ENCODE peak calls at places on chromosomes 2 and 18, in five cellular contexts. F, H, R, A and D are unnamed samples.
A peak's percentile ranks its signal among the peaks of the same experiment; 100 is the strongest.

GRCh38 chr2:120669121-120669952 is 66.3 kb upstream of the GLI2 start:
- DNase-seq in F (no peak), H (peak; percentile 25), R (peak; percentile 78), A (peak; percentile 54), D (no peak)

GRCh38 chr2:27020337-27020948 is 12.3 kb upstream of the TMEM214 start:
- DNase-seq in F (peak; percentile 72), H (no peak), R (no peak), A (no peak), D (peak; percentile 87)

GRCh38 chr2:100274566-100275199 is 47.6 kb downstream of the LONRF2 start:
- DNase-seq in F (no peak), H (no peak), R (no peak), A (no peak), D (no peak)

GRCh38 chr18:48775372-48776160 is 175.2 kb downstream of the SMAD7 start:
- DNase-seq in F (no peak), H (no peak), R (no peak), A (no peak), D (peak; percentile 53)

GRCh38 chr18:9017170-9017899 is 85.2 kb upstream of the NDUFV2 start:
- DNase-seq in F (peak; percentile 73), H (peak; percentile 92), R (peak; percentile 79), A (peak; percentile 92), D (peak; percentile 92)

GRCh38 chr2:23498941-23499340 is 114.0 kb downstream of the KLHL29 start:
- DNase-seq in F (no peak), H (no peak), R (no peak), A (no peak), D (peak; percentile 33)

GRCh38 chr18:61448316-61448715 is 115.1 kb downstream of the CDH20 start:
- DNase-seq in F (no peak), H (no peak), R (no peak), A (no peak), D (no peak)

GRCh38 chr2:122543815-122544214 is 788.4 kb downstream of the TSN start:
- DNase-seq in F (no peak), H (no peak), R (no peak), A (peak; percentile 2), D (no peak)

DNA sequence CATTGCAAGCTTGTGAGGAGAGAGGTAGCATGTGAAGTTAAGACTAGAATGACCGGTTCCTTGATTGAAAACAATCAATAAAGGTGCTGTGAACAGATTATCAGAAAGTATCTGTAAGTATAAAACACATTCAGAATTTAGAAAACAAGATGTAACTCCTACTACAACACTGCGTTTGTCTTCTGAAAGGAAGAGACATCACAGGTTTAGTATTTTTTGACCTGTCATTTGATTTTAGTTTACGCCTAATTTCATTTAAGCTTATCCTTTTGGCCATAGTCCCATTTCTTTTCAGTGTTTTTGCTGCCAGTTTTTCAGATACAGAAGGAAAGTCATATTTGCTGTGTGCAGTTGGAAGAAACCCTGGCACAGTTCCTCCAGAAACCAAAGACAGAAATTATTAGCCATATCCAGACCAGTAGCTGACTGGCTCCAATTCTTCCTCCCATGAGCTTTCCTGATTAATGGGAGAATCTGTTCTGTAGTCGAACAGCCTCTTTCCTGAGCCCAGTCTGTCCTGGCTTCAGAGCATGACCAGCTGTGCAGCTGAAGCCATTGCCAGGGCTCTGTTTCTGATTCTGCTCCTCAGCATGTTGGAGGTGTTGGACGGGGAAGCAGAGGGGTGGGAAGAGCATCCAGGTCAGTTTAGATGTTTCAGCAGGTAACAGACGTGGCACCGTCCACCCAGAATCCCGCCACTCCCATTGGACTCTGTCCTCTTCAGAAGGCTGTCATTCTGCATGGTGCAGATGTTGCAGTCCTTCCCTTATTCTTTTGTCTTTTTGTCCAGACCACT is 61.0 kb downstream of the CRIM1 start:
- DNase-seq in F (no peak), H (no peak), R (no peak), A (peak; percentile 39), D (peak; percentile 50)
- H3K4me3 ChIP-seq in F (no peak overlapping the region), H (no peak overlapping the region), R (no peak overlapping the region), A (no peak overlapping the region), D (no peak overlapping the region)

GRCh38 chr2:28160986-28161425 is 231.7 kb upstream of the FOSL2 start:
- DNase-seq in F (no peak), H (peak; percentile 47), R (peak; percentile 11), A (peak; percentile 96), D (no peak)

GRCh38 chr2:28163627-28164279 is 228.9 kb upstream of the FOSL2 start:
- DNase-seq in F (no peak), H (no peak), R (no peak), A (no peak), D (no peak)

GRCh38 chr2:28162538-28162937 is 230.1 kb upstream of the FOSL2 start:
- DNase-seq in F (no peak), H (no peak), R (no peak), A (no peak), D (no peak)

GRCh38 chr2:28163028-28163427 is 229.6 kb upstream of the FOSL2 start:
- DNase-seq in F (no peak), H (no peak), R (no peak), A (no peak), D (no peak)

GRCh38 chr2:28161466-28161865 is 231.2 kb upstream of the FOSL2 start:
- DNase-seq in F (no peak), H (no peak), R (no peak), A (peak; percentile 41), D (no peak)
- H3K27ac ChIP-seq in F (no peak overlapping the region), H (peak overlapping the region; percentile 47), R (no peak overlapping the region), A (peak overlapping the region; percentile 40), D (no peak overlapping the region)

GRCh38 chr18:58408665-58409064 is 220.2 kb downstream of the ALPK2 start:
- DNase-seq in F (no peak), H (no peak), R (no peak), A (no peak), D (no peak)

GRCh38 chr18:58413667-58414628 is 214.9 kb downstream of the ALPK2 start:
- DNase-seq in F (no peak), H (no peak), R (no peak), A (no peak), D (no peak)

GRCh38 chr18:58409802-58410445 is 219.0 kb downstream of the ALPK2 start:
- DNase-seq in F (no peak), H (no peak), R (no peak), A (no peak), D (no peak)

GRCh38 chr18:58412844-58413666 is 215.8 kb downstream of the ALPK2 start:
- DNase-seq in F (no peak), H (no peak), R (no peak), A (no peak), D (no peak)

DNA sequence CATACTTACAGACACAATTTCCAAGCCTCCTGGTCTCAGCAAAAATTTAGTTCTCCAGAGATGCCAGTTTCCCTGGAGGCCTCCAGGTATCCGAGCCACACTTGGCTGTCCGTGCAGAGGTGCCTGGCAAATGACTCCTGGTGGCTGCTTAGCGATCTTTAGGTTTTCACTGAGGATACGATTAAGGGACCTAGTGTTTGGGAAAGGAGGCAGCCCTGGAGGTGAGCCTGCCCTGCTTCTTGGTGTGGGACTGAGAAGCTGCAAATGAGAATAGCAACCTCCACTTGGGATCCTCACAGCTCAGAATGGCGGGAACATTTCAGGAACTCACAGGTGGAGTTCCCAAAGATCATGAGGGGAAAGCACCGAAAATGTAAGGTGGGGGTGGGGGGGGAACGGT is 217.6 kb downstream of the ALPK2 start:
- DNase-seq in F (no peak), H (no peak), R (no peak), A (no peak), D (no peak)
- H3K27me3 ChIP-seq in F (peaks cover 10% of the 10 kb centered on the region), H (no peaks in the 10 kb centered on the region), R (no peaks in the 10 kb centered on the region), A (no peaks in the 10 kb centered on the region), D (no peaks in the 10 kb centered on the region)

DNA sequence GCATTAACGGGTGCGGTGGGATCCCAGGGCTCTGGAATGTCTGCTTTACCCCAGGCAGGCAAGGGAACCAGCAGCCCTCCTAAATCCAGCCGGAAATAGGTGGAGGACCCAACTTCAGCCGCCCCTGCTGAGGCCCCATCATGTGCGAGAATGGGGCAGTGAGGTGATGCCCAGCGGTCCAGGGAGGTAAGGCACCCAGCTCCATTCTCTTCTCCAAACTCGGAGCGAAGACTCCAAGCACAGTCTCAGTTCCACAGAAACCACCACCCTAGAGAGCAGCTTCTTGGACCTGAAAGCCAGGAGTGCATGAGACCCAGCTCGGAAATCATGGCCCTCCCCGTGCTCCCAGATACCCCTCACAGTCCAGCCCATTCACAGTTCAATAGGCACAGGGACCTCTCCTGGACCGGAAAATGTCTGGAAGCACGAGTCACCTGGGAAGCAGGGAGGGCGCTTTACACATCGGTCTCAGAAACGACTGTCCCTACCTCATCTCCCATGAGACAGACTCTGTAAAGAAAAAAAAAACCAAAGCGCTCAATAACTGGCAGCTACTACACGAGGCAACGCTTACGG is 2.1 kb downstream of the SDC1 start:
- DNase-seq in F (no peak), H (peak; percentile 18), R (no peak), A (no peak), D (no peak)
- H3K4me3 ChIP-seq in F (peak overlapping the region; percentile 74), H (peak overlapping the region; percentile 86), R (peak overlapping the region; percentile 85), A (peak overlapping the region; percentile 72), D (no peak overlapping the region)

GRCh38 chr2:85308951-85309555 is 18.7 kb downstream of the TGOLN2 start:
- DNase-seq in F (peak; percentile 53), H (no peak), R (no peak), A (peak; percentile 56), D (peak; percentile 90)

GRCh38 chr2:85310330-85310729 is 17.5 kb downstream of the TGOLN2 start:
- DNase-seq in F (no peak), H (no peak), R (peak; percentile 39), A (no peak), D (no peak)

GRCh38 chr2:85308201-85308600 is 19.6 kb downstream of the TGOLN2 start:
- DNase-seq in F (no peak), H (no peak), R (peak; percentile 53), A (no peak), D (no peak)

GRCh38 chr2:85309699-85310321 is 18.0 kb downstream of the TGOLN2 start:
- DNase-seq in F (no peak), H (no peak), R (no peak), A (no peak), D (no peak)

GRCh38 chr2:85307527-85307897 is 20.3 kb downstream of the TGOLN2 start:
- DNase-seq in F (no peak), H (no peak), R (no peak), A (no peak), D (no peak)
- H3K27ac ChIP-seq in F (peak overlapping the region; percentile 54), H (no peak overlapping the region), R (peak overlapping the region; percentile 63), A (no peak overlapping the region), D (no peak overlapping the region)